ENCODE peak calls at places on chromosomes 6 and 20, in eight cellular contexts. C, H, P, F, V, U, W and Z are unnamed samples.

GRCh38 chr6:170026272-170027110 is 264.4 kb downstream of the DLL1 start:
- DNase-seq in H (peak; percentile 59), V (peak; percentile 65), U (peak; percentile 93), C (no peak), P (no peak), W (no peak), F (no peak), Z (no peak)

GRCh38 chr20:36541227-36542018 is at the start of gene MYL9:
- DNase-seq in W (no peak), C (peak; percentile 95), F (peak; percentile 81), V (peak; percentile 99), H (peak; percentile 89), P (no peak), U (peak; percentile 85), Z (peak; percentile 54)

GRCh38 chr20:37393196-37393862 is 47.4 kb downstream of the SRC start:
- DNase-seq in H (no peak), U (no peak), F (no peak), W (no peak), P (no peak), V (no peak), C (peak; percentile 25), Z (no peak)

GRCh38 chr6:108294297-108294786 is 512 bp upstream of the AFG1L start:
- DNase-seq in C (no peak), U (no peak), H (no peak), V (no peak), F (no peak), P (no peak), W (no peak), Z (no peak)

GRCh38 chr20:57396212-57396611 is 5.0 kb downstream of the RBM38 start:
- DNase-seq in C (no peak), F (no peak), V (peak; percentile 72), U (no peak), H (no peak), W (no peak), P (no peak), Z (no peak)

GRCh38 chr20:57250607-57251343 is 15.7 kb downstream of the BMP7 start:
- DNase-seq in V (no peak), F (no peak), W (no peak), H (no peak), P (no peak), U (no peak), C (no peak), Z (no peak)

GRCh38 chr6:101513181-101513580 is 119.7 kb downstream of the GRIK2 start:
- DNase-seq in P (no peak), F (no peak), H (no peak), C (no peak), U (no peak), V (no peak), W (no peak), Z (no peak)

GRCh38 chr6:10030942-10031537 is 383.8 kb downstream of the TFAP2A start:
- DNase-seq in H (no peak), P (no peak), F (no peak), C (no peak), U (no peak), V (no peak), W (peak; percentile 32), Z (peak; percentile 6)

GRCh38 chr20:47351643-47352331 is 4.7 kb downstream of the ZMYND8 start:
- DNase-seq in W (no peak), P (no peak), V (no peak), C (no peak), H (no peak), F (no peak), U (no peak), Z (no peak)

GRCh38 chr6:118685823-118686449 is 34.5 kb upstream of the CEP85L start:
- DNase-seq in U (no peak), W (no peak), H (no peak), P (no peak), V (no peak), F (no peak), C (no peak), Z (no peak)

GRCh38 chr6:104940238-104940880 is 16.5 kb upstream of the LIN28B start:
- DNase-seq in P (no peak), F (no peak), V (no peak), W (peak; percentile 54), U (no peak), H (no peak), C (no peak), Z (no peak)

GRCh38 chr6:121823437-121823851 is 388.0 kb downstream of the GJA1 start:
- DNase-seq in C (no peak), P (peak; percentile 35), U (no peak), F (no peak), W (no peak), V (no peak), H (no peak), Z (no peak)

GRCh38 chr6:148064406-148065134 is 278.1 kb upstream of the SASH1 start:
- DNase-seq in H (no peak), U (no peak), W (no peak), V (no peak), C (peak; percentile 53), P (no peak), F (no peak), Z (peak; percentile 0)

DNA sequence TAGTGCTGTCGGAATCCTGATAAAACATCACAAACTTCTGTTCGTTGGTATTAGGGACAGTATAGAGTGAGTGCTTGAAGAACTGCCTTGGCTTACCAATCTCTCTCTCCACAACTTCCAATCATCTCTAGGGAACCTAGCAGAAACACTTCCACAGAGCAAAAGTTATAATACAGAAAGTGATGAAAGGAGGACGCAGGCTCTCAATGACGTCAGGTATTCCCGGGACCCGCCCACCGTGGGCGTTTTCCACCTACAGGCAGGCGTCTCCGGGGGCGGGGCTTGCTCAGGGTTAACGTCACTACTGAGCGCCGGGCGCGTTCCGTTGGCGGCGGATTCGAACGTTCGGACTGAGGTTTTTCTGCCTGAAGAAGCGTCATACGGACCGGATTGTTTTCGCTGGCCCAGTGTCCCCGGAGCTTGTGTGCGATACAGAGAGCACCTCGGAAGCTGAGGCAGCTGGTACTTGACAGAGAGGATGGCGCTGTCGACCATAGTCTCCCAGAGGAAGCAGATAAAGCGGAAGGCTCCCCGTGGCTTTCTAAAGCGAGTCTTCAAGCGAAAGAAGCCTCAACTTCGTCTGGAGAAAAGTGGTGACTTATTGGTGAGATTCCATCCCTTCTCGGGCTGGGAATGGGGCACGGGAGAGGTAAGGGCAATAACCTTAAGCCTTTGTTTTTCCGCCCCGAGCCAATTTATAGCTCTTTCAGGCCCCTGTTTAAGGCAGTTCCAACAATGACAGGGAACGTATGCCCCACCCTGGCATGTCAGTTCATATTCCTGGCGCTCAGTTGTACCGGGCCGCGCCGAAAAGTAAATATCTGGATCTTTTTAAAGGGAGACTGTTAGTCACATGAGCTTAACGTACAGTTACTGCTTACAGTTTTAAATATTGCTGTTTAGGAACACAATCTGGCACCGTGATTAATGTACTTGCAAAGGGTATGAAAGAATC is at the start of gene CENPW:
- DNase-seq in W (peak; percentile 88), V (peak; percentile 83), F (peak; percentile 50), H (peak; percentile 93), P (peak; percentile 82), U (peak; percentile 92), C (peak; percentile 93), Z (peak; percentile 29)
- TF ChIP-seq POLR2A in W (peak; percentile 77), V (no peak), F (peak; percentile 57), H (no peak), P (no peak), U (no peak), C (no peak), Z (peak; percentile 58)

DNA sequence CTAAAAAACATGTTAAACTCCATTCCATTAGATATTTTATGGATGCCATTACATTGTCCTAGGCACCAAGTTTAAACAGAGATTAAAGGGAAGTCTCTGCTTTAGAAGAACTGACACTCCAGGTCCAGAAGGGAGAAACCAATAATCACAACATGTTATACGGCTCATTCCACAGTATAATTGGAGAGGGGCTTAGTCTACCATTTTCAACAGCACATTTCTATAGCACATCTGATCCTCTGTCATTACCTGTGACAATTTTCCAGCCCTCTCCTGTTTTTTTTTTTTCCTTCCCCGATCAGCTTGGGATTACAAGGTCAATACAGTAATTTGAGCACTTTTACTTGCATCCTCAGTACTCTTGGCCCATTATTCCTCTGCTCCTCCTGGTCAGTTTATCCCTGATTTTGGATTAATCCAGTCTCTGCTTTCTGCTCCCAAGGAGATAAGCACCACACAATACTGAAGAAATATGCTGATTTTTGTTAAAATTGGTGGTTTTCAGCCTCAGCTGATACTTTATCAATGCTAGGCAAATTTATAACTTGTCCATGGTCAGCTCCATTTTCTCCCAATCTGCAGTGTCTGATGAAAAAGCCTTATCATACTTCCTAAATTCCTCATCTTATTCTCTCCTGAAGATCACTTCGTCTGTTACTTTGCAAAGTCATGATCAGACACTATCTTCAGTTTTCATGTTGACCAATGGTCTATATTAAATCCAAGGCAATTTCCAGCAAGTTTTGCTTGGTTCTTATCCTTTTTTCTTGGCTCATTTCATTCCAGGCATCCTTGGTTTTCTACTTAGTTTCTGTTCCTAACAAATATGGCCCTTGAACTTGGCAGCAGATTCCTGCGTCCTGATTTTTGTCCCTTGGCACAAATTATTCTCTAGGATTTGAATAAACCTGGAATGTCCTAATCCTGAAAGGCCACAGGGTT is 30.8 kb upstream of the SYNCRIP start:
- DNase-seq in U (no peak), V (no peak), W (no peak), P (no peak), H (no peak), F (no peak), C (no peak), Z (no peak)
- TF ChIP-seq POLR2A in U (no peak), V (no peak), W (no peak), P (no peak), H (no peak), F (peak; percentile 67), C (no peak), Z (no peak)

DNA sequence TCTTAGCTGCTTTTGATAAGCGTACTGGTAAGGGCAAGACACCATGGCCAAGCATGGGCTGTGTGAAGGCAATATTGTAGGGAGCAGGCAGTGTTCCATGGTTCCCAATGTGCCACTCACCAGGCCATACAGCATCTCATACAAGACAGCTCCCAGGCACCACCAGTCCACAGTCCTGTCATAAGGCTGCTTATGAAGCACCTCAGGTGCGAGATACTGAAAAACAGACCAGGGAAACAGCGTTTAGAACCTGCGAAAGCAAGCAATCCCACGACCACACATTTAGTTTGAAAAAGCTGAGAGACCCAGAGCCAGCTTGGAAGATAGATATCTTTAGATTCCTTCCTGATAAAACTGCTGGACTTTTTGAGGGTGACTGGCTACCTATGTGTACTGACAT is 119.1 kb upstream of the SLC2A12 start:
- DNase-seq in F (no peak), V (no peak), H (no peak), P (no peak), U (no peak), C (no peak), W (no peak), Z (no peak)
- TF ChIP-seq POLR2A in F (no peak), V (no peak), H (peak; percentile 8), P (no peak), U (no peak), C (no peak), W (no peak), Z (no peak)

GRCh38 chr6:27020553-27020880 is 227.0 kb upstream of the PRSS16 start:
- DNase-seq in U (no peak), W (no peak), V (no peak), C (no peak), H (no peak), P (no peak), F (no peak), Z (no peak)

GRCh38 chr6:27016689-27017088 is 230.8 kb upstream of the PRSS16 start:
- DNase-seq in W (no peak), V (no peak), C (no peak), H (no peak), U (no peak), F (no peak), P (no peak), Z (no peak)

GRCh38 chr6:27023664-27024063 is 223.8 kb upstream of the PRSS16 start:
- DNase-seq in U (no peak), C (no peak), H (no peak), P (no peak), V (no peak), F (no peak), W (no peak), Z (no peak)

GRCh38 chr6:27025351-27025750 is 222.2 kb upstream of the PRSS16 start:
- DNase-seq in V (no peak), W (no peak), C (no peak), H (no peak), F (no peak), U (no peak), P (no peak), Z (no peak)

GRCh38 chr6:27019651-27020552 is 227.6 kb upstream of the PRSS16 start:
- DNase-seq in P (peak; percentile 96), W (no peak), H (peak; percentile 81), U (peak; percentile 76), C (peak; percentile 89), F (peak; percentile 39), V (peak; percentile 95), Z (peak; percentile 61)
- TF ChIP-seq POLR2A in P (peak; percentile 89), W (no peak), H (peak; percentile 59), U (no peak), C (no peak), F (no peak), V (peak; percentile 72), Z (peak; percentile 85)